ENCODE peak calls at places on chromosomes 6 and 20, in five cellular contexts. P is K562, E is HepG2, G is H1, Q is HCT116. J is an unnamed sample.
A peak's percentile ranks its signal among the peaks of the same experiment; 100 is the strongest.

GRCh38 chr6:26342106-26342999 is 22.6 kb upstream of the BTN3A2 start:
- DNase-seq in P (no peak), E (no peak), G (no peak), Q (no peak), J (no peak)

GRCh38 chr6:136235233-136235564 is 14.9 kb downstream of the MTFR2 start:
- DNase-seq in P (no peak), E (peak; percentile 23), G (no peak), Q (no peak), J (no peak)

GRCh38 chr20:35950093-35950492 is 4.2 kb downstream of the SCAND1 start:
- DNase-seq in P (no peak), E (no peak), G (no peak), Q (no peak), J (no peak)

GRCh38 chr20:42588847-42589246 is 600.9 kb downstream of the PTPRT start:
- DNase-seq in P (no peak), E (no peak), G (no peak), Q (no peak), J (no peak)

GRCh38 chr20:24079661-24080412 is 91.3 kb upstream of the GGTLC1 start:
- DNase-seq in P (no peak), E (no peak), G (no peak), Q (no peak), J (no peak)

GRCh38 chr6:51996296-51996947 is 91.0 kb downstream of the PKHD1 start:
- DNase-seq in P (no peak), E (no peak), G (no peak), Q (no peak), J (no peak)

GRCh38 chr20:51175156-51175555 is 152.2 kb upstream of the KCNG1 start:
- DNase-seq in P (no peak), E (no peak), G (no peak), Q (no peak), J (no peak)

GRCh38 chr20:20439602-20440001 is 71.7 kb downstream of the INSM1 start:
- DNase-seq in P (no peak), E (peak; percentile 32), G (no peak), Q (no peak), J (no peak)

GRCh38 chr20:45894797-45895196 is 3.7 kb downstream of the CTSA start:
- DNase-seq in P (no peak), E (no peak), G (no peak), Q (no peak), J (no peak)

GRCh38 chr6:85062884-85063283 is 298.5 kb upstream of the TBX18 start:
- DNase-seq in P (no peak), E (no peak), G (no peak), Q (no peak), J (no peak)

GRCh38 chr6:24918641-24919403 is 16.9 kb downstream of the RIPOR2 start:
- DNase-seq in P (no peak), E (no peak), G (no peak), Q (no peak), J (no peak)

GRCh38 chr6:154404791-154405400 is 48.3 kb upstream of the IPCEF1 start:
- DNase-seq in P (no peak), E (no peak), G (no peak), Q (no peak), J (no peak)

GRCh38 chr6:131946992-131947955 is 3.9 kb downstream of the CCN2 start:
- DNase-seq in P (no peak), E (peak; percentile 60), G (no peak), Q (no peak), J (no peak)

GRCh38 chr6:131948692-131949614 is 2.2 kb downstream of the CCN2 start:
- DNase-seq in P (no peak), E (peak; percentile 67), G (no peak), Q (no peak), J (no peak)

GRCh38 chr6:33412140-33413009 is 1.6 kb downstream of the PHF1 start:
- DNase-seq in P (no peak), E (no peak), G (no peak), Q (no peak), J (no peak)

GRCh38 chr6:65182681-65183080 is 524.3 kb downstream of the EYS start:
- DNase-seq in P (no peak), E (no peak), G (no peak), Q (no peak), J (no peak)

GRCh38 chr6:152461556-152461955 is 175.6 kb downstream of the SYNE1 start:
- DNase-seq in P (no peak), E (no peak), G (no peak), Q (no peak), J (no peak)

GRCh38 chr20:35173576-35174192 is 1.8 kb downstream of the PROCR start:
- DNase-seq in P (no peak), E (no peak), G (no peak), Q (no peak), J (no peak)

GRCh38 chr20:19336601-19337000 is 124.2 kb downstream of the SLC24A3 start:
- DNase-seq in P (no peak), E (no peak), G (no peak), Q (no peak), J (no peak)

GRCh38 chr6:41767112-41767946 is 12.4 kb downstream of the FRS3 start:
- DNase-seq in P (peak; percentile 85), E (peak; percentile 82), G (no peak), Q (no peak), J (no peak)

GRCh38 chr6:72621243-72622093 is at the start of gene KCNQ5:
- DNase-seq in P (peak; percentile 39), E (no peak), G (peak; percentile 66), Q (no peak), J (no peak)

GRCh38 chr6:10411131-10411914 is 3.6 kb downstream of the TFAP2A start:
- DNase-seq in P (no peak), E (no peak), G (peak; percentile 71), Q (no peak), J (no peak)

GRCh38 chr6:150567823-150568383 is 31.8 kb upstream of the PLEKHG1 start:
- DNase-seq in P (no peak), E (no peak), G (no peak), Q (no peak), J (no peak)

GRCh38 chr6:38161754-38162492 is 342.4 kb downstream of the ZFAND3 start:
- DNase-seq in P (no peak), E (no peak), G (no peak), Q (no peak), J (no peak)

GRCh38 chr6:129893513-129894098 is 32.5 kb upstream of the TMEM244 start:
- DNase-seq in P (peak; percentile 46), E (no peak), G (no peak), Q (no peak), J (no peak)

GRCh38 chr6:147808631-147809030 is 300.1 kb downstream of the SAMD5 start:
- DNase-seq in P (no peak), E (no peak), G (no peak), Q (no peak), J (no peak)

GRCh38 chr6:161186173-161186769 is 87.6 kb downstream of the AGPAT4 start:
- DNase-seq in P (no peak), E (no peak), G (no peak), Q (peak; percentile 22), J (no peak)

GRCh38 chr20:15593061-15593460 is 980.2 kb downstream of the KIF16B start:
- DNase-seq in P (no peak), E (no peak), G (no peak), Q (no peak), J (no peak)

GRCh38 chr20:63564036-63564810 is 9.8 kb downstream of the HELZ2 start:
- DNase-seq in P (no peak), E (no peak), G (no peak), Q (no peak), J (no peak)

GRCh38 chr20:63565699-63566335 is 8.2 kb downstream of the HELZ2 start:
- DNase-seq in P (no peak), E (no peak), G (no peak), Q (no peak), J (no peak)

GRCh38 chr20:63566395-63567131 is 7.5 kb downstream of the HELZ2 start:
- DNase-seq in P (no peak), E (no peak), G (no peak), Q (no peak), J (no peak)

GRCh38 chr20:63563186-63563935 is 9.4 kb downstream of the FNDC11 start:
- DNase-seq in P (no peak), E (no peak), G (no peak), Q (no peak), J (no peak)

DNA sequence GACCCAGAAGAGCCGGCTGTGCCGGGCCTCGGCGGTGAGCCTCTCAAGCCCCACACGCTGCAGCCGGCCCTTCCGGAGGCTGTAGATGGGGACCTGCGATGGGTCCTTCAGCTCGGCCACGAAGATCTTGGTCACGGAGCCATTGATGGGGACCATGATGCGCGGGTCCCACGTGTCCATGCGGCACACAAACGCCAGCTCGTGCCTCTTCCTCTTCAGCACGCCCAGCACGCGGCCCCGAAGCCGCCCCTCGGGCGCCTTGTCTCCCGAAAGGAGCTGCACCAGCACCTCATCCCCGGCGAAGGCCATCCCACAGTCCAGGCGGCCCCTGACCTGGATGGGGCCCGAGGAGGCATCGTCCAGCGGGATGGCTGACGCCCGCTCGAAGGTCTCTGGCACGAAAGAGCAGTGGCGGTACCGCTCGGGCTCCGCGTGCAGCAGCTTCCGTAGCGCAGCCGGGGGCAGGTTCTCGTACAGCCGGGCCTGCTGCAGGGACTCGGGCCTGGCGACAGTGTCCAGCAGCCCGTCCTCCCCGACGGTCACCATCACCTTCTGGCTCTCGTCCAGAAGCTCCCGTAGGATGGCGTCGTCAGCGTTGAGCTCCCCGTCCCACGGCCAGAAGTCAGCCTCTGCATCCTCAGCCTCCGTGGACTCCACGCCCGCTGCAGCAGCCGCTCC is 8.9 kb downstream of the HELZ2 start:
- DNase-seq in P (no peak), E (no peak), G (no peak), Q (no peak), J (no peak)
- H3K9ac ChIP-seq in P (no peak overlapping the region), E (no peak overlapping the region), G (no peak overlapping the region), Q (no peak overlapping the region), J (peak overlapping the region; percentile 21)

GRCh38 chr6:14948586-14949245 is 297.2 kb upstream of the JARID2 start:
- DNase-seq in P (no peak), E (no peak), G (no peak), Q (no peak), J (no peak)
- H3K4me1 ChIP-seq in P (peaks cover 9% of the 10 kb centered on the region), E (no peaks in the 10 kb centered on the region), G (no peaks in the 10 kb centered on the region), Q (no peaks in the 10 kb centered on the region), J (peaks cover under 1% of the 10 kb centered on the region)

GRCh38 chr6:127178746-127179145 is 60.3 kb downstream of the RSPO3 start:
- DNase-seq in P (no peak), E (no peak), G (no peak), Q (no peak), J (no peak)
- TF ChIP-seq ZNF274 in P (no peak), E (no peak), G (no peak), Q (no peak), J (no peak)

DNA sequence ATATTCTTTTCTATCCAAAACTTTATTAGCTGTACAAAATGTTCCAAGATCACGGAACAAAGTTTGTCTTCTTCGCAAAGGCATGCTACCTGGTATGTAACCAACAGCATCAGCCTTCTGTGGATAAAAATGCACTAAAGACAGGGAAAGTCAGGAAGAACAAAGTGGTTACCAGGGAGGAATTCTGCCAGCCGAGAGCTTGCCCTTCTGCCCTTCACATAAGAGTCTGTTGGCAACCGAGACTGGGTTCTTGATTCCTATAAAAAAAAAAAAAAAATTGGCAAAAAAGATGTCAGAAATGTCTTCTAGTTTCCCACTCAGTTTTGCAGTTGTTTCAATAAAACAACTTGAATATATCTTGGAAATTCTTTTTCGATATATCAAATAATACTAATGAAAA is 58.0 kb downstream of the TASP1 start:
- DNase-seq in P (no peak), E (no peak), G (no peak), Q (no peak), J (no peak)
- H3K9ac ChIP-seq in P (no peak overlapping the region), E (no peak overlapping the region), G (no peak overlapping the region), Q (no peak overlapping the region), J (no peak overlapping the region)